ENCODE peak calls at places on chromosomes 7 and 10, in seven cellular contexts. A, Z, C, N, K, J and T are unnamed samples.

GRCh38 chr7:142867398-142868187 is 12.7 kb downstream of the EPHB6 start:
- DNase-seq in A (no peak), Z (no peak), C (no peak), N (no peak), K (no peak), J (no peak), T (no peak)

GRCh38 chr10:17544465-17544864 is 72.7 kb downstream of the HACD1 start:
- DNase-seq in A (no peak), Z (peak; percentile 59), C (no peak), N (no peak), K (no peak), J (no peak), T (no peak)

GRCh38 chr7:147607151-147607800 is 983.3 kb upstream of the C7orf33 start:
- DNase-seq in A (no peak), Z (no peak), C (no peak), N (no peak), K (no peak), J (no peak), T (no peak)

GRCh38 chr10:61609609-61610166 is 53.0 kb upstream of the CABCOCO1 start:
- DNase-seq in A (no peak), Z (no peak), C (no peak), N (no peak), K (no peak), J (no peak), T (no peak)

GRCh38 chr10:110547139-110547761 is 20.2 kb upstream of the SMC3 start:
- DNase-seq in A (no peak), Z (peak; percentile 85), C (peak; percentile 63), N (peak; percentile 45), K (no peak), J (no peak), T (no peak)

GRCh38 chr7:96778263-96778662 is 68.6 kb upstream of the SEM1 start:
- DNase-seq in A (no peak), Z (no peak), C (no peak), N (no peak), K (no peak), J (no peak), T (no peak)

GRCh38 chr7:45311597-45311996 is 154.0 kb downstream of the RAMP3 start:
- DNase-seq in A (no peak), Z (no peak), C (no peak), N (no peak), K (no peak), J (no peak), T (no peak)

GRCh38 chr7:34133983-34134782 is 228.8 kb downstream of the BMPER start:
- DNase-seq in A (peak; percentile 47), Z (peak; percentile 88), C (no peak), N (peak; percentile 67), K (peak; percentile 66), J (peak; percentile 79), T (peak; percentile 2)

GRCh38 chr7:139494835-139495568 is 11.5 kb upstream of the KLRG2 start:
- DNase-seq in A (no peak), Z (no peak), C (no peak), N (no peak), K (no peak), J (no peak), T (no peak)

GRCh38 chr10:48459270-48460147 is 145.4 kb downstream of the ARHGAP22 start:
- DNase-seq in A (no peak), Z (no peak), C (no peak), N (no peak), K (no peak), J (no peak), T (no peak)

GRCh38 chr10:106582291-106582690 is 582.2 kb downstream of the SORCS1 start:
- DNase-seq in A (no peak), Z (peak; percentile 12), C (no peak), N (peak; percentile 7), K (no peak), J (no peak), T (no peak)

GRCh38 chr10:92239600-92240288 is 51.1 kb downstream of the CPEB3 start:
- DNase-seq in A (peak; percentile 43), Z (peak; percentile 69), C (peak; percentile 36), N (peak; percentile 29), K (peak; percentile 54), J (peak; percentile 49), T (no peak)

GRCh38 chr7:921071-921461 is 33.4 kb downstream of the ADAP1 start:
- DNase-seq in A (no peak), Z (no peak), C (no peak), N (no peak), K (peak; percentile 13), J (peak; percentile 0), T (no peak)

GRCh38 chr7:131502810-131503545 is 53.5 kb downstream of the PODXL start:
- DNase-seq in A (peak; percentile 74), Z (peak; percentile 66), C (no peak), N (no peak), K (peak; percentile 61), J (peak; percentile 87), T (no peak)

GRCh38 chr10:26700884-26701630 is 3.6 kb downstream of the PDSS1 start:
- DNase-seq in A (no peak), Z (no peak), C (no peak), N (no peak), K (no peak), J (no peak), T (no peak)
- H3K36me3 ChIP-seq in A (peaks cover 18% of the 10 kb centered on the region), Z (no peaks in the 10 kb centered on the region), C (no peaks in the 10 kb centered on the region), N (peaks cover 2% of the 10 kb centered on the region), K (peaks cover 29% of the 10 kb centered on the region), J (no peaks in the 10 kb centered on the region), T (peaks cover 1% of the 10 kb centered on the region)

DNA sequence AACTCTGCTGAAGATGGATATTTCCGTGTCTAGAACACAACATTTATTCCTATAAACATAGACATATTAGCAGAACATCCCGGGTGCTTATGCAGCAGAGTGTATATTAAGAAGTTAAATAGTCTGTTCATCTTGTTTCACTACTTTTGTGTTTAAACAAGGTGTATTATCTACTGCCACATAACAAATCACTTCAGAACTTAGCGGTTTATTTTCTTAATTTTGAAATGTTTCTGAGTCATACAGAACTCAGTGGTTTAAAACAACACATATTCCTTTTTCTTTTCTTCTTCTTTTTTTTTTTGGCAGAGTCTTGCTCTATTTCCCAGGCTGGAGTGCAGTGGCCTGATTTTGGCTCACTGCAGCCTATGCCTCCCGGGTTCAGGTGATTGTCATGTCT is 25.8 kb downstream of the DENND10 start:
- DNase-seq in A (no peak), Z (no peak), C (no peak), N (peak; percentile 27), K (no peak), J (no peak), T (no peak)
- H3K36me3 ChIP-seq in A (peaks cover 68% of the 10 kb centered on the region), Z (peaks cover 42% of the 10 kb centered on the region), C (peaks cover 13% of the 10 kb centered on the region), N (peaks cover 12% of the 10 kb centered on the region), K (peaks cover 82% of the 10 kb centered on the region), J (peaks cover 33% of the 10 kb centered on the region), T (peaks cover 4% of the 10 kb centered on the region)

GRCh38 chr10:14519785-14520184 is 189.1 kb upstream of the FRMD4A start:
- DNase-seq in A (no peak), Z (no peak), C (no peak), N (no peak), K (no peak), J (no peak), T (no peak)
- H3K36me3 ChIP-seq in A (peaks cover 43% of the 10 kb centered on the region), Z (no peaks in the 10 kb centered on the region), C (peaks cover 30% of the 10 kb centered on the region), N (peaks cover 11% of the 10 kb centered on the region), K (peaks cover 16% of the 10 kb centered on the region), J (peaks cover 13% of the 10 kb centered on the region), T (no peaks in the 10 kb centered on the region)

GRCh38 chr10:131134001-131134576 is 177.4 kb downstream of the TCERG1L start:
- DNase-seq in A (no peak), Z (no peak), C (no peak), N (no peak), K (no peak), J (no peak), T (no peak)

GRCh38 chr10:131134651-131135050 is 176.9 kb downstream of the TCERG1L start:
- DNase-seq in A (no peak), Z (no peak), C (no peak), N (no peak), K (no peak), J (no peak), T (no peak)

GRCh38 chr10:131132681-131133080 is 178.8 kb downstream of the TCERG1L start:
- DNase-seq in A (no peak), Z (no peak), C (no peak), N (no peak), K (no peak), J (no peak), T (no peak)

GRCh38 chr10:131129544-131129943 is 182.0 kb downstream of the TCERG1L start:
- DNase-seq in A (no peak), Z (no peak), C (no peak), N (no peak), K (no peak), J (no peak), T (no peak)

DNA sequence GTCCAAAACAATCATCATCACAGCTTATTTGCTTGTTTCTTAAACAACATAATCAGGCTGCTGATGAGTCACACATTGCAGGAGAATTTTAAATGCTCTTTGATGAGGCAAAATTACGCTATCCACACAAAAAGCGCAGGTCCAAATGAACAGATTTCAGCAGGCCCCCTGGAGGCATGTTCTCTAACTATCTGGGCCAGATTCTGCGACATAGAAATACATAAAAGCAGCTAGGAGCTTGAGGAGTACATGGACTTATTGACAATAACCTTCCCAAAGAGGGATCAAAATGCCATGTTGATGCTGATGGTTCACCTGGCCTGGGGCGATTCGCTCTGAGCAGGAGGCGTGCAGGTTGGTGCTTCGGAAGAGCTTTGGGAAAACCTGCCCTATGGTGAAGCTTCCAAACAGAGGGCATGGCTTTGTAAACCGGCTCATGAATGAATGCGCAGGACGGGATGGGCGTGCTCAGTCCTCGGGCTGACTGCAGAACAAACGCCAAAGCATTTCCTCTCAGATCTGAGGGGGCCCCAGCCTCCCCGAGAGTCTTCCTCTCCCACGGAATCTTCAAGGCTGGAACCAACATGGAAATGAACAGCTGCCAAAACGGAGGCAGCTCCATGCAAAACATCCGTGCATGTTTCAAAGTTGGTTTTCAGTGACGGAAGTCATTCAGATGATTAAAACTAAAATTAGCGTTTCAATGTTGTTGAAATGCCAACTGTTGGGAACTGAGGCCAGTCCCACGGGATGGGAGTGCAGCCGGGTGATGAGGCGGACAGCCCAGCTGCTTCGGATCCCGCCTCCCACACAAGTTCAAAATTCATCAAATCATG is 179.6 kb downstream of the TCERG1L start:
- DNase-seq in A (peak; percentile 59), Z (no peak), C (no peak), N (no peak), K (no peak), J (peak; percentile 20), T (no peak)
- H3K36me3 ChIP-seq in A (no peaks in the 10 kb centered on the region), Z (no peaks in the 10 kb centered on the region), C (no peaks in the 10 kb centered on the region), N (no peaks in the 10 kb centered on the region), K (no peaks in the 10 kb centered on the region), J (no peaks in the 10 kb centered on the region), T (no peaks in the 10 kb centered on the region)

GRCh38 chr10:5458949-5459747 is 40.2 kb downstream of the CALML5 start:
- DNase-seq in A (no peak), Z (no peak), C (no peak), N (no peak), K (no peak), J (no peak), T (no peak)
- H3K36me3 ChIP-seq in A (peaks cover 55% of the 10 kb centered on the region), Z (peaks cover 52% of the 10 kb centered on the region), C (no peaks in the 10 kb centered on the region), N (peaks cover 50% of the 10 kb centered on the region), K (peaks cover 62% of the 10 kb centered on the region), J (peaks cover 32% of the 10 kb centered on the region), T (peaks cover 5% of the 10 kb centered on the region)